ENCODE peak calls at places on chromosomes 12 and 14, in four cellular contexts. I is H9, X is IMR-90, V is H1. B is an unnamed sample.

GRCh38 chr12:68779280-68779679 is 28.7 kb upstream of the MDM2 start:
- DNase-seq in V (no peak), X (no peak), I (no peak), B (no peak)

GRCh38 chr12:89783321-89784060 is 74.9 kb upstream of the ATP2B1 start:
- DNase-seq in X (peak), V (no peak), I (no peak), B (no peak)

GRCh38 chr12:88225776-88226175 is 83.7 kb downstream of the TMTC3 start:
- DNase-seq in V (no peak), X (no peak), I (no peak), B (no peak)

GRCh38 chr12:71128191-71128590 is 29.6 kb downstream of the TSPAN8 start:
- DNase-seq in I (no peak), V (no peak), X (no peak), B (peak)

GRCh38 chr12:94644141-94644575 is 6.2 kb downstream of the TMCC3 start:
- DNase-seq in I (no peak), V (no peak), X (peak), B (no peak)

GRCh38 chr14:67395876-67396189 is 16.1 kb downstream of the PLEK2 start:
- DNase-seq in X (no peak), V (no peak), I (no peak), B (no peak)

GRCh38 chr12:91954326-91954725 is 191.3 kb downstream of the BTG1 start:
- DNase-seq in V (no peak), I (no peak), X (no peak), B (no peak)

GRCh38 chr14:91127411-91127810 is 13.5 kb downstream of the DGLUCY start:
- DNase-seq in V (no peak), I (no peak), X (no peak), B (no peak)

GRCh38 chr14:85934886-85935254 is 404.9 kb downstream of the FLRT2 start:
- DNase-seq in I (no peak), X (no peak), V (no peak), B (no peak)

GRCh38 chr14:104599446-104599845 is 5.1 kb downstream of the TMEM179 start:
- DNase-seq in X (no peak), I (no peak), V (no peak), B (no peak)

GRCh38 chr12:98217257-98217656 is 298.1 kb upstream of the TMPO start:
- DNase-seq in I (no peak), X (no peak), V (no peak), B (no peak)

GRCh38 chr14:65096323-65097089 is 5.8 kb downstream of the MAX start:
- DNase-seq in X (no peak), V (no peak), I (no peak), B (no peak)

GRCh38 chr12:29316772-29317171 is 64.2 kb downstream of the ERGIC2 start:
- DNase-seq in X (peak), I (peak), V (peak), B (peak)

GRCh38 chr12:48956279-48957140 is 777 bp downstream of the ARF3 start:
- DNase-seq in X (peak), V (peak), I (peak), B (peak)

GRCh38 chr14:92505826-92506225 is 7.8 kb upstream of the RIN3 start:
- DNase-seq in V (no peak), I (no peak), X (no peak), B (no peak)
- H2BK15ac ChIP-seq in V (no peak), I (no peak), X (peak), B (no peak)

GRCh38 chr12:16037533-16037932 is 126.4 kb downstream of the DERA start:
- DNase-seq in V (no peak), I (no peak), X (no peak), B (no peak)

GRCh38 chr12:16030729-16031128 is 119.6 kb downstream of the DERA start:
- DNase-seq in I (no peak), V (no peak), X (peak), B (no peak)

GRCh38 chr12:16036073-16036472 is 124.9 kb downstream of the DERA start:
- DNase-seq in V (no peak), X (no peak), I (no peak), B (peak)

DNA sequence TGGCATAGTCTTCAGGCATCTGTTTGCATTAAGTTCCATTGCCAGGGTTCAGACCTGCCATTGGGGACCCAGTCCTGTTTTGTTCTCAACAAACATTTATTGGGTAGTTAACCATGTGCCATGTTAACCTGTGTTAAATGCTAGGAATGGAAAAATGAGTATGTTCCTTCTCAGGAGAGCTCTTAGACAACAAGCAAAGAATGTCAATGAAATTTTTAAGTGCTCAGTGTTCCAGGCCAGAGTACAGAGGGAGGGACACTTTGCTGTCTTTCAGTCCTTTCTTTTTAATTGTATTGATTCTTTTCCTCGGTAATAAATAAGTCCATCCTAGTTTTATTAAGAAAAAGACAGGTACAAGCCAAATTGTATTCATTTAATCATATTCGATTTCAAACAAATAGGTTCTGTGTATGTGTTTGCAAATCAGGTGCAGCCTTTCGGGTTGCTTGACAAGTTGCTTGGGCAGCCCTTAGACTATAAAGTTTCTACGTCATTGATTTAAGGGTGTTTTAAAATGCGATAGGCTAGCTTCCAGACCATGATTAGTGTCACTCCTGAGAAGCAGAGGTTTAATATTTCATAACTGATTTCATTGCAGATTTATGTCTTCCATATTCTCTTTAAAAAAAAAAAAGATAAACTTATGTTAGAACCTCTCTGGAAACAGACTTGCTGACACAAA is 123.1 kb downstream of the DERA start:
- DNase-seq in V (no peak), X (no peak), I (no peak), B (no peak)
- H3K56ac ChIP-seq in V (no peak), X (no peak), I (no peak), B (no peak)

GRCh38 chr12:124420041-124420765 is 125.3 kb downstream of the RFLNA start:
- DNase-seq in X (no peak), I (no peak), V (no peak), B (no peak)
- H2BK15ac ChIP-seq in X (peak), I (no peak), V (no peak), B (no peak)

GRCh38 chr14:24693353-24693737 is 59.4 kb upstream of the GZMB start:
- DNase-seq in X (no peak), I (no peak), V (no peak), B (peak)
- H3K56ac ChIP-seq in X (no peak), I (no peak), V (no peak), B (no peak)

DNA sequence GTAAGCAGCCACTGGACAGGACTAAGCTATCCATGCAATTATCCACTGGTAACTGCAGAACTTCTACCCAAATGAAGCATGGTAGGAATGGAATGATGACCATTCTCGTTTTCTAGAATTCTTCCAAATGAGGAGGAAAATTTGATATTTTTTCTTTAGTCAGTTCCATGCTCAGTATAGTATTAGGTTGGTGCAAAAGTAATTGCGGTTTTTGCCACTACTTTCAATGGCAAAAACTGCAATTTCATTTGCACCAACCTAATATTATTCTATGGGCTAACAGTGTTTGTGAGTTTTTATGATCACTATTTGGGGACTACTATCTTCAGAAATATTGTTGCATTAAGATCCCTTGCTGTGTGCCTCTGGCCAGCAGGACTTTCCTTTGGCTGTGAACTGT is 42.9 kb upstream of the PELI2 start:
- DNase-seq in X (no peak), I (no peak), V (no peak), B (no peak)
- H2BK15ac ChIP-seq in X (no peak), I (no peak), V (no peak), B (no peak)

DNA sequence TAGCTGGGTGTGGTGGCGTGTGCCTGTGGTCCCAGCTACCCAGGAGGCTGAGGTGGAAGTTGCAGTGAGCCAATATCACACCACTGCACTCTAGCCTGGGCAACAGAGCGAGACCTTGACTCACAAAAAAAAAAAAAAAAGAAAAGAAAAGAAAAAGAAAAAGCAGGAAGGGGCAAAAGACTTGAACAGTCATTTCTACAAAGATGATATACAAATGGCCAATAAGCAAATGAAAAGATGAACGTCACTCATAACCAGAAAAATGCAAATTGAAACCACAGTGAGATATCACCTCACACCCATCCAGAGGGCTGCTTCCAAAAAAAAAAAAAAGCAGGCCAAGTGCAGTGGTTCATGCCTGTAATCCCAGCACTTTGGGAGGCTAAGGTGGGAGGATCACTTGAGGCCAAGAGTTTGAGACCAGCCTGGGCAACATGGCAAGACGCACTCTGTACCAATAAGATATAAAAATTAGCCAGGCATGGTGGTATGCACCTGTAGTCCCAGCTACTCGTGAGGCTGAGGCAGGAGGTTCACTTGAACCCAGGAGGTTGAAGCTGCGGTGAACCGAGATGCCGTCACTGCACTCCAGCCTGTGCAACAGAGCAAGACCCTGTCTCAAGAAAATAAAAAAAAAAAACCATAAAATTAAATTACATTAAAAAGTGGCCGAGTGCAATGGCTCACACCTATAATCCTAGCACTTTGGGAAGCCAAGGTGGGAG is 20.5 kb downstream of the UBC start:
- DNase-seq in V (no peak), I (no peak), X (no peak), B (no peak)
- H3K56ac ChIP-seq in V (no peak), I (no peak), X (no peak), B (no peak)

GRCh38 chr14:73651005-73651404 is 6.2 kb downstream of the DNAL1 start:
- DNase-seq in X (no peak), I (no peak), V (no peak), B (no peak)

GRCh38 chr14:73660511-73660910 is 15.7 kb downstream of the DNAL1 start:
- DNase-seq in I (no peak), V (no peak), X (no peak), B (no peak)

DNA sequence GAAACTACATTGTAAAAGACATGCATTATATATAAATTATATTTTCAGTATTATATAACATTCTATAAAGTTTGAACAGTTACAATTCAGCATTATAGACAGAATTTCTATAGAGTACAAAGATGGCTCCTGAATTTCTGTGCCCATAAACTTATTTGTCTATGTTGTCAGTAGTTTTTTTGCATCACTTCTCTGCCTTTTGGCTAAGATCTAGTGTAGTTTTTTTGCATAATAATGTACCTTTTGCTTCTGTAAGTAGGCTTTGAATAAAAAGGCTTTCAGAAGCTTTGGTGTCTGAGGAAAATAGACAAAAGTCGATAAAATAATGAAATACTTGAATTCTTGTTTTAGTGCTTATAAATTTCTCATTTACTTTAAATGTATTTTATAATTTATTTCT is 11.1 kb downstream of the DNAL1 start:
- DNase-seq in V (no peak), I (no peak), X (no peak), B (no peak)
- H2BK15ac ChIP-seq in V (no peak), I (no peak), X (no peak), B (no peak)

B was measured in mesendoderm.